ENCODE peak calls at places on chromosome 7, in nine cellular contexts. L, T, G, P, U, Z, X, B and K are unnamed samples.

GRCh38 chr7:50838675-50839377 is 56.1 kb upstream of the GRB10 start:
- DNase-seq in L (no peak), T (no peak), G (peak; percentile 44), P (no peak), U (no peak), Z (no peak), X (no peak), B (no peak), K (peak; percentile 56)

GRCh38 chr7:107879400-107880035 is 11.5 kb upstream of the DLD start:
- DNase-seq in L (no peak), T (no peak), G (no peak), P (peak; percentile 84), U (no peak), Z (peak; percentile 53), X (peak; percentile 25), B (peak; percentile 12), K (no peak)

GRCh38 chr7:114865564-114865963 is 56.3 kb upstream of the MDFIC start:
- DNase-seq in L (peak; percentile 27), T (peak; percentile 31), G (peak; percentile 30), P (peak; percentile 55), U (no peak), Z (peak; percentile 14), X (peak; percentile 63), B (peak; percentile 9), K (peak; percentile 57)

GRCh38 chr7:142111509-142111908 is at the start of gene MGAM2:
- DNase-seq in L (no peak), T (no peak), G (no peak), P (peak; percentile 65), U (no peak), Z (no peak), X (no peak), B (no peak), K (no peak)

GRCh38 chr7:100091411-100092181 is 2.8 kb downstream of the COPS6 start:
- DNase-seq in L (no peak), T (no peak), G (no peak), P (peak; percentile 67), U (no peak), Z (no peak), X (peak; percentile 26), B (no peak), K (no peak)

GRCh38 chr7:8597565-8597964 is 164.2 kb downstream of the NXPH1 start:
- DNase-seq in L (no peak), T (no peak), G (no peak), P (peak; percentile 86), U (no peak), Z (peak; percentile 32), X (no peak), B (no peak), K (no peak)

GRCh38 chr7:41339913-41340676 is 362.8 kb downstream of the INHBA start:
- DNase-seq in L (no peak), T (no peak), G (no peak), P (no peak), U (no peak), Z (no peak), X (no peak), B (no peak), K (no peak)

GRCh38 chr7:388961-389701 is 99.2 kb downstream of the FOXL3 start:
- DNase-seq in L (peak; percentile 14), T (no peak), G (peak; percentile 4), P (no peak), U (no peak), Z (no peak), X (no peak), B (no peak), K (no peak)

GRCh38 chr7:2059964-2060700 is 172.6 kb downstream of the MAD1L1 start:
- DNase-seq in L (no peak), T (no peak), G (no peak), P (no peak), U (no peak), Z (no peak), X (no peak), B (no peak), K (no peak)

GRCh38 chr7:51645298-51645697 is 328.7 kb upstream of the COBL start:
- DNase-seq in L (no peak), T (no peak), G (no peak), P (no peak), U (no peak), Z (no peak), X (no peak), B (no peak), K (no peak)

GRCh38 chr7:6475433-6476186 is 27.9 kb upstream of the DAGLB start:
- DNase-seq in L (no peak), T (no peak), G (no peak), P (no peak), U (no peak), Z (no peak), X (no peak), B (no peak), K (no peak)

GRCh38 chr7:74138945-74139843 is 35.0 kb upstream of the EIF4H start:
- DNase-seq in L (no peak), T (no peak), G (peak; percentile 42), P (no peak), U (no peak), Z (no peak), X (no peak), B (no peak), K (peak; percentile 47)

GRCh38 chr7:52107355-52107754 is 790.7 kb upstream of the COBL start:
- DNase-seq in L (no peak), T (no peak), G (no peak), P (no peak), U (no peak), Z (no peak), X (no peak), B (no peak), K (no peak)

GRCh38 chr7:132255898-132256297 is 320.4 kb downstream of the PLXNA4 start:
- DNase-seq in L (peak; percentile 34), T (no peak), G (peak; percentile 48), P (peak; percentile 87), U (no peak), Z (peak; percentile 30), X (no peak), B (no peak), K (peak; percentile 70)

GRCh38 chr7:137343483-137343841 is at the start of gene PTN:
- DNase-seq in L (peak; percentile 24), T (no peak), G (peak; percentile 40), P (peak; percentile 59), U (peak; percentile 24), Z (peak; percentile 7), X (no peak), B (peak; percentile 43), K (peak; percentile 52)

GRCh38 chr7:101589976-101590662 is 39.0 kb downstream of the MYL10 start:
- DNase-seq in L (no peak), T (no peak), G (no peak), P (no peak), U (no peak), Z (no peak), X (no peak), B (no peak), K (no peak)

GRCh38 chr7:2196381-2197378 is 36.1 kb downstream of the MAD1L1 start:
- DNase-seq in L (no peak), T (no peak), G (no peak), P (peak; percentile 43), U (no peak), Z (no peak), X (no peak), B (no peak), K (no peak)

GRCh38 chr7:92547579-92547978 is 19.0 kb downstream of the RBM48 start:
- DNase-seq in L (no peak), T (no peak), G (peak; percentile 41), P (no peak), U (no peak), Z (no peak), X (no peak), B (no peak), K (peak; percentile 73)

GRCh38 chr7:109879429-109879828 is 1211.5 kb upstream of the LRRN3 start:
- DNase-seq in L (no peak), T (no peak), G (no peak), P (peak; percentile 93), U (no peak), Z (peak; percentile 51), X (no peak), B (no peak), K (no peak)

GRCh38 chr7:77933394-77933793 is 134.8 kb downstream of the PHTF2 start:
- DNase-seq in L (no peak), T (no peak), G (no peak), P (no peak), U (no peak), Z (no peak), X (no peak), B (no peak), K (no peak)

GRCh38 chr7:102916426-102916825 is 3.6 kb downstream of the LRRC17 start:
- DNase-seq in L (no peak), T (no peak), G (no peak), P (no peak), U (no peak), Z (no peak), X (no peak), B (no peak), K (no peak)

GRCh38 chr7:88402529-88402928 is 95.8 kb upstream of the STEAP4 start:
- DNase-seq in L (no peak), T (no peak), G (no peak), P (no peak), U (no peak), Z (no peak), X (no peak), B (no peak), K (no peak)

GRCh38 chr7:138449580-138449979 is 10.5 kb upstream of the TRIM24 start:
- DNase-seq in L (no peak), T (no peak), G (no peak), P (no peak), U (no peak), Z (no peak), X (peak; percentile 46), B (peak; percentile 45), K (no peak)

GRCh38 chr7:35802649-35803048 is 1.8 kb downstream of the SEPTIN7 start:
- DNase-seq in L (no peak), T (no peak), G (no peak), P (peak; percentile 32), U (no peak), Z (no peak), X (no peak), B (no peak), K (no peak)

GRCh38 chr7:114026486-114027089 is 107.8 kb upstream of the PPP1R3A start:
- DNase-seq in L (no peak), T (no peak), G (no peak), P (peak; percentile 94), U (no peak), Z (peak; percentile 83), X (no peak), B (peak; percentile 35), K (no peak)

GRCh38 chr7:13551503-13551902 is 438.0 kb downstream of the ETV1 start:
- DNase-seq in L (no peak), T (no peak), G (no peak), P (peak; percentile 92), U (no peak), Z (peak; percentile 57), X (no peak), B (no peak), K (no peak)

GRCh38 chr7:66281678-66282593 is 76.8 kb downstream of the TPST1 start:
- DNase-seq in L (peak; percentile 25), T (no peak), G (no peak), P (no peak), U (no peak), Z (no peak), X (no peak), B (no peak), K (peak; percentile 15)

GRCh38 chr7:141975806-141976523 is 2.4 kb upstream of the TAS2R38 start:
- DNase-seq in L (peak; percentile 53), T (peak; percentile 34), G (peak; percentile 57), P (peak; percentile 94), U (peak; percentile 81), Z (peak; percentile 87), X (peak; percentile 84), B (peak; percentile 91), K (peak; percentile 65)